ENCODE peak calls at places on chromosomes 4 and X, in six cellular contexts. N, E, M, X, D and F are unnamed samples.

GRCh38 chrX:43882294-43882681 is at the start of gene MAOB:
- DNase-seq in N (no peak), M (peak; percentile 3), X (peak; percentile 79), E (no peak), D (peak; percentile 0), F (peak; percentile 19)

GRCh38 chr4:70709551-70710080 is 12.1 kb upstream of the RUFY3 start:
- DNase-seq in E (no peak), M (no peak), X (no peak), N (no peak), D (no peak), F (peak; percentile 44)

GRCh38 chr4:173794662-173795061 is 264.6 kb upstream of the HAND2 start:
- DNase-seq in X (no peak), M (no peak), E (peak; percentile 67), N (no peak), D (no peak), F (peak; percentile 49)

GRCh38 chrX:8743126-8743732 is 11.3 kb upstream of the ANOS1 start:
- DNase-seq in E (peak; percentile 14), D (peak; percentile 46), M (peak; percentile 58), N (peak; percentile 56), X (no peak), F (peak; percentile 39)

GRCh38 chrX:79592259-79592658 is 225.1 kb upstream of the ITM2A start:
- DNase-seq in N (no peak), M (no peak), D (no peak), E (no peak), X (no peak), F (no peak)

GRCh38 chrX:101347859-101348451 is 587 bp downstream of the TIMM8A start:
- DNase-seq in D (no peak), X (no peak), E (peak; percentile 8), M (no peak), N (peak; percentile 6), F (peak; percentile 34)

GRCh38 chrX:27598312-27598711 is 8.2 kb downstream of the DCAF8L2 start:
- DNase-seq in D (no peak), X (no peak), E (no peak), M (no peak), N (no peak), F (no peak)

GRCh38 chr4:23827971-23828680 is 61.7 kb downstream of the PPARGC1A start:
- DNase-seq in N (no peak), M (no peak), E (no peak), D (no peak), X (no peak), F (peak; percentile 74)

GRCh38 chr4:38493068-38493467 is 170.9 kb upstream of the KLF3 start:
- DNase-seq in N (no peak), X (no peak), E (no peak), D (no peak), M (no peak), F (no peak)

GRCh38 chr4:184348311-184349233 is 125.8 kb downstream of the IRF2 start:
- DNase-seq in D (no peak), M (no peak), X (peak; percentile 83), E (no peak), N (no peak), F (no peak)

GRCh38 chrX:39398215-39398972 is 597.1 kb downstream of the MID1IP1 start:
- DNase-seq in M (no peak), D (no peak), E (no peak), X (no peak), N (no peak), F (no peak)

GRCh38 chrX:103554687-103555417 is 30.5 kb upstream of the TCEAL4 start:
- DNase-seq in N (no peak), X (no peak), M (peak; percentile 52), D (peak; percentile 49), E (no peak), F (peak; percentile 78)

GRCh38 chrX:104347860-104348259 is 93.1 kb upstream of the ESX1 start:
- DNase-seq in E (no peak), N (no peak), M (no peak), X (no peak), D (no peak), F (peak; percentile 66)